ENCODE peak calls at places on chromosomes 2 and 18, in four cellular contexts. C is WTC11, V is stomach, H is AG10803. F is an unnamed sample.
A peak's percentile ranks its signal among the peaks of the same experiment; 100 is the strongest.

GRCh38 chr2:195009202-195009601 is 647.8 kb upstream of the SLC39A10 start:
- DNase-seq in H (peak; percentile 13), V (no peak), C (no peak), F (peak; percentile 12)

GRCh38 chr18:36595818-36596215 is 233.0 kb downstream of the TPGS2 start:
- DNase-seq in V (no peak), C (no peak), H (no peak), F (no peak)

GRCh38 chr2:70442301-70443077 is 111.1 kb downstream of the TGFA start:
- DNase-seq in C (no peak), H (peak; percentile 9), V (no peak), F (no peak)

GRCh38 chr2:58240938-58241755 is at the start of gene FANCL:
- DNase-seq in V (peak; percentile 92), C (peak; percentile 95), H (peak; percentile 80), F (peak; percentile 93)

GRCh38 chr2:34102359-34102758 is 503.3 kb upstream of the FAM98A start:
- DNase-seq in C (no peak), H (peak; percentile 38), V (no peak), F (no peak)

GRCh38 chr2:191610749-191611148 is 67.2 kb upstream of the NABP1 start:
- DNase-seq in C (no peak), H (no peak), V (no peak), F (no peak)

GRCh38 chr18:79988079-79988924 is at the start of gene TXNL4A:
- DNase-seq in H (peak; percentile 86), C (peak; percentile 67), V (peak; percentile 89), F (peak; percentile 83)

GRCh38 chr18:51234117-51235010 is 36.9 kb upstream of the MEX3C start:
- DNase-seq in C (no peak), H (no peak), V (no peak), F (no peak)

GRCh38 chr18:10726198-10727068 is 200.6 kb downstream of the NAPG start:
- DNase-seq in V (no peak), C (no peak), H (no peak), F (no peak)

GRCh38 chr18:13460946-13461345 is 242.4 kb downstream of the LDLRAD4 start:
- DNase-seq in H (no peak), C (no peak), V (peak; percentile 20), F (no peak)

GRCh38 chr2:68594674-68595492 is 48.5 kb upstream of the PROKR1 start:
- DNase-seq in V (peak; percentile 53), C (peak; percentile 59), H (peak; percentile 49), F (peak; percentile 45)

GRCh38 chr2:234271342-234271741 is 220.8 kb downstream of the SPP2 start:
- DNase-seq in H (no peak), V (no peak), C (no peak), F (no peak)

GRCh38 chr18:77077836-77078456 is 54.6 kb downstream of the MBP start:
- DNase-seq in V (no peak), H (peak; percentile 57), C (no peak), F (no peak)

GRCh38 chr2:191538334-191538910 is 139.5 kb upstream of the NABP1 start:
- DNase-seq in H (no peak), C (no peak), V (no peak), F (peak; percentile 58)

GRCh38 chr2:63631501-63631900 is 42.7 kb downstream of the MDH1 start:
- DNase-seq in C (no peak), V (no peak), H (no peak), F (no peak)

GRCh38 chr2:134489732-134490384 is 228.9 kb downstream of the TMEM163 start:
- DNase-seq in H (no peak), V (no peak), C (peak; percentile 33), F (no peak)

GRCh38 chr18:63431180-63431579 is 8.9 kb upstream of the VPS4B start:
- DNase-seq in C (no peak), H (no peak), V (no peak), F (no peak)

GRCh38 chr2:46198164-46198883 is 98.9 kb upstream of the EPAS1 start:
- DNase-seq in V (no peak), C (no peak), H (peak; percentile 56), F (no peak)

GRCh38 chr2:226796840-226797288 is 2.8 kb downstream of the IRS1 start:
- DNase-seq in C (peak; percentile 21), V (peak; percentile 55), H (peak; percentile 68), F (peak; percentile 34)

GRCh38 chr2:16218651-16219050 is 278.3 kb downstream of the MYCN start:
- DNase-seq in C (peak; percentile 54), H (no peak), V (peak; percentile 67), F (peak; percentile 69)

GRCh38 chr2:67510745-67511144 is 113.6 kb downstream of the ETAA1 start:
- DNase-seq in C (no peak), H (peak; percentile 18), V (no peak), F (no peak)
- TF ChIP-seq CTCF in C (no peak), H (no peak), V (no peak), F (no peak)

GRCh38 chr2:113407446-113408099 is 29.9 kb upstream of the ZNG1B start:
- DNase-seq in V (no peak), H (no peak), C (no peak), F (no peak)
- TF ChIP-seq CTCF in V (no peak), H (peak; percentile 25), C (no peak), F (no peak)

GRCh38 chr2:36544638-36545338 is 53.2 kb downstream of the FEZ2 start:
- DNase-seq in V (no peak), H (no peak), C (no peak), F (no peak)
- TF ChIP-seq CTCF in V (no peak), H (peak; percentile 41), C (no peak), F (peak; percentile 25)

GRCh38 chr18:75219684-75220083 is 9.1 kb downstream of the TSHZ1 start:
- DNase-seq in H (no peak), V (no peak), C (no peak), F (no peak)

GRCh38 chr18:75218524-75218923 is 7.9 kb downstream of the TSHZ1 start:
- DNase-seq in C (no peak), H (no peak), V (no peak), F (no peak)

GRCh38 chr18:75221397-75221796 is 10.8 kb downstream of the TSHZ1 start:
- DNase-seq in V (no peak), H (no peak), C (no peak), F (no peak)

GRCh38 chr18:75221902-75222301 is 11.3 kb downstream of the TSHZ1 start:
- DNase-seq in H (no peak), C (no peak), V (no peak), F (no peak)

DNA sequence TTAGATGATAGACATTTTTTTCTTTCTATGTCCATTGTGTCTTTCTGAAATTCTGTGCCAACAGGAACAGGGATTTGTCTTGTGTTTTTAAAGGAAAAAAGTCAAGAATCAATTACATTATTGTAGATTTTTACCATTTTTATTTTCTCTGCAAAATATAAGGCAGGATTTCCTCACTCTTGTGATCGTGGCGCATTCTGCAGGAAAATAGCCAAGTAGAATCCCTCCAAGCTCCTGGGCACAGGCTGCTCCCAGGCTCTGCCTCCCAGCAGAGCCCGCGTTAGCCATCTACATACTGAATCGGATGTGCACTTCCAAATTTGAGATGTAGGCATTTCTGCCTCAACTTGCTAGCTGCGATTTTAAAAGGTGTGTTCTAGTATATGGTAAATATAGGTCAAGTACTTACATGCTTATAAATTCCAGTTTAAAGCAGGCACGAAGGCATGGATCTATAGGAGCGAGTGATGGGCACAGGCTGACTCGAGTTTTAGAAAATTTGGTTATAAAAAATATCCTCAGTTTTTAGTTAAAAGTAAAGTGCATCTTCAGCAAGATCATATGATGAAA is 10.3 kb downstream of the TSHZ1 start:
- DNase-seq in C (no peak), H (no peak), V (no peak), F (no peak)
- TF ChIP-seq CTCF in C (no peak), H (no peak), V (no peak), F (no peak)

GRCh38 chr2:237694423-237695194 is 67.2 kb downstream of the LRRFIP1 start:
- DNase-seq in H (no peak), V (no peak), C (no peak), F (no peak)
- TF ChIP-seq CTCF in H (no peak), V (no peak), C (no peak), F (no peak)